ENCODE peak calls at places on chromosome 7, in five cellular contexts. C, E, R, W and P are unnamed samples.
A peak's percentile ranks its signal among the peaks of the same experiment; 100 is the strongest.

GRCh38 chr7:95585426-95585789 is 10.9 kb downstream of the PDK4 start:
- DNase-seq in C (no peak), E (no peak), R (no peak), W (no peak), P (no peak)

GRCh38 chr7:41882271-41882670 is 179.4 kb upstream of the INHBA start:
- DNase-seq in C (no peak), E (no peak), R (no peak), W (no peak), P (no peak)

GRCh38 chr7:95246935-95247370 is 77.4 kb downstream of the PON1 start:
- DNase-seq in C (peak; percentile 59), E (peak; percentile 75), R (peak; percentile 76), W (peak; percentile 15), P (peak; percentile 33)

GRCh38 chr7:137449016-137449415 is 105.5 kb upstream of the PTN start:
- DNase-seq in C (no peak), E (no peak), R (no peak), W (no peak), P (no peak)

GRCh38 chr7:108222236-108222892 is 92.2 kb upstream of the LAMB4 start:
- DNase-seq in C (peak; percentile 41), E (no peak), R (peak; percentile 40), W (no peak), P (peak; percentile 31)

GRCh38 chr7:128221929-128222403 is 19.1 kb upstream of the LEP start:
- DNase-seq in C (no peak), E (no peak), R (no peak), W (no peak), P (peak; percentile 79)

GRCh38 chr7:114182837-114183236 is 231.8 kb upstream of the FOXP2 start:
- DNase-seq in C (no peak), E (peak; percentile 23), R (no peak), W (no peak), P (no peak)

GRCh38 chr7:13181221-13181620 is 493.8 kb downstream of the ARL4A start:
- DNase-seq in C (no peak), E (peak; percentile 24), R (no peak), W (no peak), P (no peak)

GRCh38 chr7:147833981-147834380 is 756.6 kb upstream of the C7orf33 start:
- DNase-seq in C (no peak), E (no peak), R (no peak), W (no peak), P (no peak)

GRCh38 chr7:130065500-130066152 is 4.7 kb upstream of the KLHDC10 start:
- DNase-seq in C (no peak), E (no peak), R (peak; percentile 39), W (no peak), P (no peak)

GRCh38 chr7:48101880-48102448 is 12.9 kb downstream of the UPP1 start:
- DNase-seq in C (no peak), E (no peak), R (no peak), W (no peak), P (no peak)

GRCh38 chr7:20417260-20417659 is 86.6 kb downstream of the ITGB8 start:
- DNase-seq in C (no peak), E (no peak), R (no peak), W (no peak), P (no peak)

GRCh38 chr7:23450518-23450917 is 19.8 kb downstream of the IGF2BP3 start:
- DNase-seq in C (no peak), E (no peak), R (no peak), W (no peak), P (no peak)

GRCh38 chr7:70579397-70580097 is 552.4 kb upstream of the GALNT17 start:
- DNase-seq in C (no peak), E (no peak), R (no peak), W (no peak), P (no peak)

GRCh38 chr7:30003098-30003497 is 13.5 kb upstream of the SCRN1 start:
- DNase-seq in C (no peak), E (no peak), R (no peak), W (no peak), P (peak; percentile 71)

GRCh38 chr7:3495530-3495929 is 194.5 kb downstream of the SDK1 start:
- DNase-seq in C (no peak), E (no peak), R (no peak), W (no peak), P (no peak)

GRCh38 chr7:75982306-75983064 is 11.9 kb downstream of the TMEM120A start:
- DNase-seq in C (no peak), E (no peak), R (no peak), W (no peak), P (no peak)

GRCh38 chr7:45073843-45074737 is 14.7 kb downstream of the NACAD start:
- DNase-seq in C (no peak), E (no peak), R (no peak), W (no peak), P (no peak)

GRCh38 chr7:134855467-134855866 is 76.0 kb downstream of the CALD1 start:
- DNase-seq in C (no peak), E (no peak), R (no peak), W (no peak), P (no peak)

GRCh38 chr7:70681847-70682350 is 450.0 kb upstream of the GALNT17 start:
- DNase-seq in C (no peak), E (no peak), R (peak; percentile 15), W (no peak), P (no peak)

GRCh38 chr7:26166681-26167266 is 14.8 kb downstream of the NFE2L3 start:
- DNase-seq in C (no peak), E (no peak), R (no peak), W (no peak), P (no peak)

GRCh38 chr7:16144361-16144760 is 277.0 kb downstream of the CRPPA start:
- DNase-seq in C (no peak), E (no peak), R (no peak), W (no peak), P (peak; percentile 10)

GRCh38 chr7:151850484-151851159 is 26.3 kb downstream of the PRKAG2 start:
- DNase-seq in C (no peak), E (no peak), R (no peak), W (no peak), P (peak; percentile 24)
- H2BK12ac ChIP-seq in C (no peak overlapping the region), E (no peak overlapping the region), R (no peak overlapping the region), W (no peak overlapping the region), P (no peak overlapping the region)

GRCh38 chr7:18399624-18400235 is 95.8 kb upstream of the HDAC9 start:
- DNase-seq in C (peak; percentile 33), E (no peak), R (peak; percentile 16), W (no peak), P (no peak)
- H3K4ac ChIP-seq in C (no peak overlapping the region), E (no peak overlapping the region), R (no peak overlapping the region), W (no peak overlapping the region), P (no peak overlapping the region)

DNA sequence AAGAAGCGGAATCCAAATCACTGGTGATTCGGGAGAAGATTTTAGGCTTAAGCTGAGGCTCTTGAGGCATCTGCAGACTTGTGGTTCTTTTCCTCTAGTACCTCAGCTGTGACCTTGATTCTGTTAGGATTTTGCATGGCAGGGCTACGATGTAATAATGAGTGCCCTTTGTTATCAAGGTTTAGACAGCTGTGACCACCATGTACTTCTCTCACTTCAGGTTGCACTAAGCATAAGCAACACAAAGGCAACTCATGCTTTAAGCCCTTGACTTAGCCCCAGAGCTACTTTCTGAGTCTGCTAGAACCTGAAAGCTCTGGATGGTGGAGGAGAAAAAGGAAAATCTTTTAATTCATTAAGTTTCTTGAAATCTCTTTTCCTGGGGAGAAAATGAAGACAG is 1052.3 kb upstream of the PHF14 start:
- DNase-seq in C (no peak), E (no peak), R (no peak), W (no peak), P (no peak)
- H3K27ac ChIP-seq in C (no peak overlapping the region), E (no peak overlapping the region), R (no peak overlapping the region), W (no peak overlapping the region), P (no peak overlapping the region)

DNA sequence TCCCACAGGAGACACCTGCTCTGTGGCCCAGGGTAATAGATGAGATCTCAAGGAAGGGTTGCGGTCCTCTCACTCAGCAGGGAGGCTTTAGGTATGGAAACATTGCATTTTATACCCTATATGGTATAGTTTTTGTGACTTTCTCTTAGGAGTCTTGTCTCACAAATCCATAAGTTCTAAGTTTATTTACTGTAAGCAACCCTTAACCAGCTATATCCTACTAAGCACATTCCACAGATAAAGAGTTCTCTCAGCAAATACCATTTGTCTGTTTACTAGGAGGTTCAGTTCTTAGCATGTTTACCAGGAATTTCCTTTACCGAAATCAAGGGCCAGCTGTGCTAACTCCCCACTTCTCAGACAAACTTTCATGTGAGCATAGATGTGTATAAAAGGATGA is 66.9 kb downstream of the ANLN start:
- DNase-seq in C (no peak), E (no peak), R (peak; percentile 29), W (no peak), P (no peak)
- H2BK12ac ChIP-seq in C (no peak overlapping the region), E (no peak overlapping the region), R (no peak overlapping the region), W (no peak overlapping the region), P (no peak overlapping the region)

GRCh38 chr7:33128631-33128989 is 754 bp upstream of the BBS9 start:
- DNase-seq in C (no peak), E (no peak), R (no peak), W (no peak), P (no peak)
- H3K4ac ChIP-seq in C (no peak overlapping the region), E (no peak overlapping the region), R (peak overlapping the region; percentile 82), W (no peak overlapping the region), P (no peak overlapping the region)

GRCh38 chr7:77888998-77889397 is 90.4 kb downstream of the PHTF2 start:
- DNase-seq in C (no peak), E (no peak), R (no peak), W (no peak), P (no peak)

GRCh38 chr7:77897004-77897547 is 98.5 kb downstream of the PHTF2 start:
- DNase-seq in C (no peak), E (no peak), R (no peak), W (no peak), P (no peak)

GRCh38 chr7:77895905-77896304 is 97.3 kb downstream of the PHTF2 start:
- DNase-seq in C (no peak), E (no peak), R (no peak), W (no peak), P (no peak)

GRCh38 chr7:77893813-77894212 is 95.2 kb downstream of the PHTF2 start:
- DNase-seq in C (no peak), E (no peak), R (no peak), W (no peak), P (no peak)

GRCh38 chr7:77894574-77895091 is 96.1 kb downstream of the PHTF2 start:
- DNase-seq in C (no peak), E (no peak), R (peak; percentile 23), W (no peak), P (no peak)
- H3K27ac ChIP-seq in C (no peak overlapping the region), E (no peak overlapping the region), R (peak overlapping the region; percentile 40), W (no peak overlapping the region), P (no peak overlapping the region)

DNA sequence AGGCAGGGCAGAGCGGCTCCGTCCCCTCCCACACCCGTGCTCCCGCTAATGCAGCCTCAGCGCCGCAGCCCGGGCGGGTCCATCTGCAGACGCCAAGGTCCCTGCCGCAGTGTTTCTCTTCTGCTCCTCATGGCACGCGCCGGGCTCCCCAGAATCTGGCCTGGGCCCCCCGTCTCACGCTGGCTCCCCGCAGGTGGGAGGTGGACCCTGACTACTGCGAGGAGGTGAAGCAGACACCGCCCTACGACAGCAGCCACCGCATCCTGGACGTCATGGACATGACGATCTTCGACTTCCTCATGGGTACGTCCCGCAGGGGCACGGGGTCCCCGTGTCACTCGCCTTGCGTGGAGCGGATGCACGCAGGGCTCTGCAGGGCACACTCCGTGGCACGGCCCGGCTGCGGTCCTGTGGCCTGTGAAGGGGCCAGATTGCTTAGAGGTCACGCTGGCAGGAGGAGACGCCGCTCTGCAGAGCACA is 33.5 kb upstream of the FOXL3 start:
- DNase-seq in C (no peak), E (no peak), R (no peak), W (no peak), P (no peak)
- H2BK12ac ChIP-seq in C (no peak overlapping the region), E (no peak overlapping the region), R (no peak overlapping the region), W (no peak overlapping the region), P (no peak overlapping the region)